ENCODE peak calls at places on chromosomes 7 and 10, in nine cellular contexts. K is tibial artery; G is activated B cell treated with CpG ODN at 0.5 μM for 24 hours; Q is transverse colon; O is B cell; H is cardiac fibroblast; P is CD8-positive, alpha-beta T cell; E is osteocyte; B is epithelial cell of esophagus. D is an unnamed sample.

GRCh38 chr7:27096756-27097514 is 1.1 kb upstream of the HOXA1 start:
- DNase-seq in E (no peak), Q (peak; percentile 52), K (no peak), B (peak; percentile 40), G (no peak), P (no peak), O (no peak), H (no peak), D (peak; percentile 55)

GRCh38 chr10:33365871-33366411 is 31.5 kb upstream of the NRP1 start:
- DNase-seq in O (no peak), H (peak; percentile 98), K (no peak), B (peak; percentile 86), E (no peak), P (no peak), G (no peak), Q (no peak), D (peak; percentile 61)

GRCh38 chr10:77873558-77874380 is 52.8 kb downstream of the DLG5 start:
- DNase-seq in K (no peak), E (no peak), H (peak; percentile 87), B (peak; percentile 88), O (peak; percentile 58), Q (peak; percentile 55), G (peak; percentile 46), P (peak; percentile 32), D (peak; percentile 98)

GRCh38 chr7:44305564-44306507 is 19.6 kb downstream of the CAMK2B start:
- DNase-seq in O (no peak), K (peak; percentile 50), E (no peak), H (no peak), B (no peak), G (peak; percentile 9), P (no peak), Q (no peak), D (peak; percentile 13)

GRCh38 chr7:140005754-140006503 is 56.8 kb downstream of the PARP12 start:
- DNase-seq in H (peak; percentile 32), G (no peak), B (peak; percentile 32), K (peak; percentile 64), P (no peak), O (no peak), Q (no peak), E (no peak), D (no peak)

GRCh38 chr7:85600425-85600824 is 413.6 kb upstream of the SEMA3D start:
- DNase-seq in H (no peak), K (no peak), B (no peak), E (no peak), Q (no peak), O (no peak), G (no peak), P (no peak), D (no peak)

GRCh38 chr10:98429320-98430072 is 14.5 kb upstream of the PYROXD2 start:
- DNase-seq in Q (no peak), O (no peak), K (no peak), B (no peak), H (no peak), P (peak; percentile 0), E (peak; percentile 83), G (no peak), D (no peak)

GRCh38 chr10:129715805-129716785 is 248.0 kb downstream of the EBF3 start:
- DNase-seq in E (no peak), B (peak; percentile 1), O (no peak), G (no peak), H (no peak), K (no peak), P (no peak), Q (no peak), D (no peak)

GRCh38 chr7:44489955-44490350 is 505 bp downstream of the NUDCD3 start:
- DNase-seq in Q (peak; percentile 49), B (peak; percentile 63), G (no peak), E (no peak), K (no peak), P (peak; percentile 55), H (peak; percentile 52), O (no peak), D (peak; percentile 30)

GRCh38 chr7:15674586-15674985 is 11.9 kb downstream of the MEOX2 start:
- DNase-seq in Q (no peak), K (no peak), B (no peak), O (no peak), E (no peak), H (no peak), P (no peak), G (no peak), D (no peak)

GRCh38 chr10:4431114-4431862 is 394.7 kb upstream of the AKR1E2 start:
- DNase-seq in B (peak; percentile 9), H (no peak), P (no peak), G (no peak), E (no peak), O (no peak), K (no peak), Q (no peak), D (peak; percentile 17)

GRCh38 chr7:131358636-131359035 is 31.0 kb downstream of the MKLN1 start:
- DNase-seq in Q (no peak), E (no peak), K (no peak), P (no peak), O (no peak), B (no peak), H (no peak), G (no peak), D (no peak)

GRCh38 chr10:44176311-44176710 is 208.6 kb downstream of the CXCL12 start:
- DNase-seq in P (no peak), Q (no peak), G (no peak), H (no peak), K (no peak), O (no peak), E (no peak), B (no peak), D (no peak)

GRCh38 chr7:64888561-64888900 is 14.5 kb upstream of the ZNF273 start:
- DNase-seq in Q (no peak), H (no peak), K (no peak), E (peak; percentile 69), G (no peak), P (no peak), O (no peak), B (no peak), D (no peak)

GRCh38 chr10:119352042-119352441 is 144.7 kb downstream of the GRK5 start:
- DNase-seq in E (no peak), Q (no peak), K (no peak), B (no peak), O (no peak), H (no peak), G (no peak), P (no peak), D (no peak)

GRCh38 chr10:91596821-91597396 is 36.0 kb downstream of the PPP1R3C start:
- DNase-seq in H (peak; percentile 91), K (no peak), Q (no peak), G (no peak), E (no peak), O (no peak), P (no peak), B (peak; percentile 72), D (peak; percentile 69)

GRCh38 chr7:94540428-94540827 is 30.8 kb downstream of the CASD1 start:
- DNase-seq in Q (no peak), E (no peak), K (no peak), H (peak; percentile 12), P (no peak), O (no peak), B (no peak), G (no peak), D (no peak)
- TF ChIP-seq CTCF in Q (no peak), E (no peak), K (no peak), H (no peak), P (no peak), O (no peak), B (no peak), G (no peak), D (no peak)

GRCh38 chr7:135367114-135367513 is 133.5 kb downstream of the STRA8 start:
- DNase-seq in G (no peak), E (no peak), K (no peak), Q (no peak), P (no peak), H (no peak), B (no peak), O (no peak), D (no peak)

GRCh38 chr7:135359633-135360032 is 126.0 kb downstream of the STRA8 start:
- DNase-seq in E (no peak), H (no peak), K (no peak), P (no peak), B (no peak), O (no peak), G (no peak), Q (no peak), D (no peak)

GRCh38 chr7:135361788-135362187 is 128.2 kb downstream of the STRA8 start:
- DNase-seq in B (no peak), P (no peak), E (no peak), Q (no peak), O (no peak), G (no peak), K (no peak), H (no peak), D (no peak)

GRCh38 chr7:135368416-135369186 is 135.0 kb downstream of the STRA8 start:
- DNase-seq in G (no peak), B (peak; percentile 89), E (no peak), H (no peak), Q (no peak), O (no peak), K (no peak), P (no peak), D (peak; percentile 33)

GRCh38 chr7:135362871-135363270 is 129.2 kb downstream of the STRA8 start:
- DNase-seq in K (no peak), B (no peak), E (no peak), H (no peak), O (no peak), Q (no peak), G (no peak), P (no peak), D (no peak)
- TF ChIP-seq CTCF in K (no peak), B (peak; percentile 7), E (peak; percentile 16), H (no peak), O (no peak), Q (no peak), G (no peak), P (no peak), D (peak; percentile 18)

DNA sequence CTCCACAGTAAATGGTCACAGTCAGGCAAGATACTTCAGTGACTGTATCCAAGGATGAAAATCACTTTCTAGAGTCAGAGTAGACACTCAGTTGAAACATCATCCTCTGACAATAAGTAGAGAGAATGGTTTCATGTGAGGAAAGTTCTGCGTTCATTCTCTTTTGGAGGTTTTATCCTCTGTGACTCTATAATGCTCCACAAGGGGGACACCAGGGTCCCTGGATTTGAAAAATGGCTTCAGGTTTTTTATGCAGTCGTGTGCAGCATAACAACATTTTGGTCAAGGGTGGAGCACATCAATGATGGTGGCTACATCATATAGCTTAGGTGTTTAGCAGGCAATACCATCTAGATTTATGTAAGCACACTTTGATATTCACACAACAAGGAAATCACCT is 40.4 kb downstream of the TMEM168 start:
- DNase-seq in O (no peak), B (no peak), H (no peak), Q (no peak), K (no peak), E (no peak), P (no peak), G (no peak), D (no peak)
- TF ChIP-seq CTCF in O (no peak), B (no peak), H (no peak), Q (no peak), K (no peak), E (no peak), P (no peak), G (no peak), D (no peak)

DNA sequence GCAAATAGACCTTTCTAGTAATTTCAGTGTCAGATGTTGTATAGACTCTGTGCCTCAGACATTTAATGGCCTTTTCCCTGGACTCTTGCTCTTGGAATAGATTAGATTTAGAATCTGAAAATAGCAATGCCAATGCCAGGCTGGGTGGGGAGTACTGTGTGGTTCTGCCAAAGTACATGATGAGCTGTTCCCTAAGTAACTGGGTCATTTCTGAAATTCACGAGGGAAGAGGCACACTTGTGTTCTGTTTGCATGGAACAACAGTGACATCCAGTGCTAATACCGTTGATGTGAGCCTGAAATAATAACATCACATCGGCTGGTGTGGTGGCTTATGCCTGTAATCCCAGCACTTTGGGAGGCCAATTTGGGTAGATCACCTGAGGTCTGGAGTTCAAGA is 119.1 kb downstream of the MBL2 start:
- DNase-seq in K (no peak), G (no peak), Q (no peak), H (no peak), E (no peak), B (no peak), P (no peak), O (no peak), D (no peak)
- TF ChIP-seq CTCF in K (peak; percentile 39), G (no peak), Q (no peak), H (no peak), E (no peak), B (no peak), P (no peak), O (no peak), D (no peak)